ENCODE peak calls at places on chromosomes 5 and 9, in nine cellular contexts. One of them, this sample, is unnamed.

GRCh38 chr9:96383165-96383939 is at the start of gene SLC35D2:
- DNase-seq in fibroblast of pulmonary artery: peak
- DNase-seq in CD4-positive, alpha-beta T cell: no peak
- DNase-seq in AG08396: peak
- DNase-seq in activated CD8-positive, alpha-beta memory T cell treated with anti-CD3 and anti-CD28 coated beads for 48 hours: no peak
- DNase-seq in skeletal muscle cell: no peak
- DNase-seq in A172: peak
- DNase-seq in T-helper 1 cell: no peak
- DNase-seq in GDM1: no peak
- DNase-seq in this sample: peak

GRCh38 chr5:72166070-72166979 is 59.0 kb downstream of the MAP1B start:
- DNase-seq in fibroblast of pulmonary artery: peak
- DNase-seq in CD4-positive, alpha-beta T cell: no peak
- DNase-seq in AG08396: no peak
- DNase-seq in activated CD8-positive, alpha-beta memory T cell treated with anti-CD3 and anti-CD28 coated beads for 48 hours: no peak
- DNase-seq in skeletal muscle cell: no peak
- DNase-seq in A172: peak
- DNase-seq in T-helper 1 cell: no peak
- DNase-seq in GDM1: no peak
- DNase-seq in this sample: peak

GRCh38 chr9:4496497-4496896 is 6.2 kb downstream of the SLC1A1 start:
- DNase-seq in fibroblast of pulmonary artery: no peak
- DNase-seq in CD4-positive, alpha-beta T cell: no peak
- DNase-seq in AG08396: no peak
- DNase-seq in activated CD8-positive, alpha-beta memory T cell treated with anti-CD3 and anti-CD28 coated beads for 48 hours: no peak
- DNase-seq in skeletal muscle cell: no peak
- DNase-seq in A172: no peak
- DNase-seq in T-helper 1 cell: no peak
- DNase-seq in GDM1: no peak
- DNase-seq in this sample: no peak

GRCh38 chr5:54643679-54644078 is 126.1 kb downstream of the SNX18 start:
- DNase-seq in fibroblast of pulmonary artery: peak
- DNase-seq in CD4-positive, alpha-beta T cell: no peak
- DNase-seq in AG08396: peak
- DNase-seq in activated CD8-positive, alpha-beta memory T cell treated with anti-CD3 and anti-CD28 coated beads for 48 hours: no peak
- DNase-seq in skeletal muscle cell: peak
- DNase-seq in A172: peak
- DNase-seq in T-helper 1 cell: no peak
- DNase-seq in GDM1: no peak
- DNase-seq in this sample: no peak

GRCh38 chr9:31608413-31608812 is 776.0 kb upstream of the ACO1 start:
- DNase-seq in fibroblast of pulmonary artery: peak
- DNase-seq in CD4-positive, alpha-beta T cell: no peak
- DNase-seq in AG08396: no peak
- DNase-seq in activated CD8-positive, alpha-beta memory T cell treated with anti-CD3 and anti-CD28 coated beads for 48 hours: no peak
- DNase-seq in skeletal muscle cell: peak
- DNase-seq in A172: no peak
- DNase-seq in T-helper 1 cell: no peak
- DNase-seq in GDM1: no peak
- DNase-seq in this sample: no peak

GRCh38 chr9:35237303-35237702 is 75.5 kb downstream of the UNC13B start:
- DNase-seq in fibroblast of pulmonary artery: no peak
- DNase-seq in CD4-positive, alpha-beta T cell: no peak
- DNase-seq in AG08396: no peak
- DNase-seq in activated CD8-positive, alpha-beta memory T cell treated with anti-CD3 and anti-CD28 coated beads for 48 hours: no peak
- DNase-seq in skeletal muscle cell: no peak
- DNase-seq in A172: no peak
- DNase-seq in T-helper 1 cell: no peak
- DNase-seq in GDM1: no peak
- DNase-seq in this sample: peak

GRCh38 chr9:19471737-19472648 is 63.2 kb downstream of the ACER2 start:
- DNase-seq in fibroblast of pulmonary artery: peak
- DNase-seq in CD4-positive, alpha-beta T cell: peak
- DNase-seq in AG08396: peak
- DNase-seq in activated CD8-positive, alpha-beta memory T cell treated with anti-CD3 and anti-CD28 coated beads for 48 hours: peak
- DNase-seq in skeletal muscle cell: no peak
- DNase-seq in A172: peak
- DNase-seq in T-helper 1 cell: no peak
- DNase-seq in GDM1: peak
- DNase-seq in this sample: peak

GRCh38 chr9:107405511-107405910 is 84.1 kb downstream of the KLF4 start:
- DNase-seq in fibroblast of pulmonary artery: no peak
- DNase-seq in CD4-positive, alpha-beta T cell: no peak
- DNase-seq in AG08396: no peak
- DNase-seq in activated CD8-positive, alpha-beta memory T cell treated with anti-CD3 and anti-CD28 coated beads for 48 hours: no peak
- DNase-seq in skeletal muscle cell: no peak
- DNase-seq in A172: no peak
- DNase-seq in T-helper 1 cell: no peak
- DNase-seq in GDM1: no peak
- DNase-seq in this sample: no peak

GRCh38 chr9:95365766-95366165 is 48.3 kb upstream of the FANCC start:
- DNase-seq in fibroblast of pulmonary artery: no peak
- DNase-seq in CD4-positive, alpha-beta T cell: no peak
- DNase-seq in AG08396: no peak
- DNase-seq in activated CD8-positive, alpha-beta memory T cell treated with anti-CD3 and anti-CD28 coated beads for 48 hours: no peak
- DNase-seq in skeletal muscle cell: no peak
- DNase-seq in A172: no peak
- DNase-seq in T-helper 1 cell: no peak
- DNase-seq in GDM1: no peak
- DNase-seq in this sample: no peak

GRCh38 chr5:105640328-105640727 is 2030.4 kb downstream of the EFNA5 start:
- DNase-seq in fibroblast of pulmonary artery: no peak
- DNase-seq in CD4-positive, alpha-beta T cell: no peak
- DNase-seq in AG08396: no peak
- DNase-seq in activated CD8-positive, alpha-beta memory T cell treated with anti-CD3 and anti-CD28 coated beads for 48 hours: no peak
- DNase-seq in skeletal muscle cell: no peak
- DNase-seq in A172: no peak
- DNase-seq in T-helper 1 cell: no peak
- DNase-seq in GDM1: no peak
- DNase-seq in this sample: no peak

GRCh38 chr5:84290161-84290560 is 94.5 kb downstream of the EDIL3 start:
- DNase-seq in fibroblast of pulmonary artery: peak
- DNase-seq in CD4-positive, alpha-beta T cell: no peak
- DNase-seq in AG08396: no peak
- DNase-seq in activated CD8-positive, alpha-beta memory T cell treated with anti-CD3 and anti-CD28 coated beads for 48 hours: no peak
- DNase-seq in skeletal muscle cell: no peak
- DNase-seq in A172: peak
- DNase-seq in T-helper 1 cell: no peak
- DNase-seq in GDM1: no peak
- DNase-seq in this sample: no peak

GRCh38 chr5:137498301-137498735 is 808 bp downstream of the SPOCK1 start:
- DNase-seq in fibroblast of pulmonary artery: peak
- DNase-seq in CD4-positive, alpha-beta T cell: no peak
- DNase-seq in AG08396: peak
- DNase-seq in activated CD8-positive, alpha-beta memory T cell treated with anti-CD3 and anti-CD28 coated beads for 48 hours: no peak
- DNase-seq in skeletal muscle cell: no peak
- DNase-seq in A172: no peak
- DNase-seq in T-helper 1 cell: no peak
- DNase-seq in GDM1: no peak
- DNase-seq in this sample: peak

GRCh38 chr9:14215614-14216013 is 98.3 kb downstream of the NFIB start:
- DNase-seq in fibroblast of pulmonary artery: peak
- DNase-seq in CD4-positive, alpha-beta T cell: no peak
- DNase-seq in AG08396: no peak
- DNase-seq in activated CD8-positive, alpha-beta memory T cell treated with anti-CD3 and anti-CD28 coated beads for 48 hours: no peak
- DNase-seq in skeletal muscle cell: no peak
- DNase-seq in A172: no peak
- DNase-seq in T-helper 1 cell: no peak
- DNase-seq in GDM1: no peak
- DNase-seq in this sample: no peak

GRCh38 chr5:61274561-61274960 is 57.5 kb upstream of the ZSWIM6 start:
- DNase-seq in fibroblast of pulmonary artery: peak
- DNase-seq in CD4-positive, alpha-beta T cell: no peak
- DNase-seq in AG08396: no peak
- DNase-seq in activated CD8-positive, alpha-beta memory T cell treated with anti-CD3 and anti-CD28 coated beads for 48 hours: no peak
- DNase-seq in skeletal muscle cell: peak
- DNase-seq in A172: no peak
- DNase-seq in T-helper 1 cell: no peak
- DNase-seq in GDM1: no peak
- DNase-seq in this sample: no peak

GRCh38 chr9:121285835-121286687 is 18.1 kb downstream of the GSN start:
- DNase-seq in fibroblast of pulmonary artery: peak
- DNase-seq in CD4-positive, alpha-beta T cell: no peak
- DNase-seq in AG08396: peak
- DNase-seq in activated CD8-positive, alpha-beta memory T cell treated with anti-CD3 and anti-CD28 coated beads for 48 hours: no peak
- DNase-seq in skeletal muscle cell: peak
- DNase-seq in A172: peak
- DNase-seq in T-helper 1 cell: no peak
- DNase-seq in GDM1: peak
- DNase-seq in this sample: no peak

GRCh38 chr5:14240366-14240765 is 97.2 kb downstream of the TRIO start:
- DNase-seq in fibroblast of pulmonary artery: peak
- DNase-seq in CD4-positive, alpha-beta T cell: no peak
- DNase-seq in AG08396: no peak
- DNase-seq in activated CD8-positive, alpha-beta memory T cell treated with anti-CD3 and anti-CD28 coated beads for 48 hours: no peak
- DNase-seq in skeletal muscle cell: no peak
- DNase-seq in A172: no peak
- DNase-seq in T-helper 1 cell: no peak
- DNase-seq in GDM1: no peak
- DNase-seq in this sample: no peak

GRCh38 chr9:123329329-123329955 is 26.6 kb upstream of the CRB2 start:
- DNase-seq in fibroblast of pulmonary artery: no peak
- DNase-seq in CD4-positive, alpha-beta T cell: no peak
- DNase-seq in AG08396: no peak
- DNase-seq in activated CD8-positive, alpha-beta memory T cell treated with anti-CD3 and anti-CD28 coated beads for 48 hours: no peak
- DNase-seq in skeletal muscle cell: no peak
- DNase-seq in A172: peak
- DNase-seq in T-helper 1 cell: no peak
- DNase-seq in GDM1: no peak
- DNase-seq in this sample: peak

GRCh38 chr5:128854931-128855330 is 110.4 kb upstream of the SLC27A6 start:
- DNase-seq in fibroblast of pulmonary artery: no peak
- DNase-seq in CD4-positive, alpha-beta T cell: no peak
- DNase-seq in AG08396: no peak
- DNase-seq in activated CD8-positive, alpha-beta memory T cell treated with anti-CD3 and anti-CD28 coated beads for 48 hours: no peak
- DNase-seq in skeletal muscle cell: no peak
- DNase-seq in A172: no peak
- DNase-seq in T-helper 1 cell: no peak
- DNase-seq in GDM1: no peak
- DNase-seq in this sample: no peak

GRCh38 chr5:124021066-124021641 is 509.2 kb downstream of the CSNK1G3 start:
- DNase-seq in fibroblast of pulmonary artery: no peak
- DNase-seq in CD4-positive, alpha-beta T cell: no peak
- DNase-seq in AG08396: no peak
- DNase-seq in activated CD8-positive, alpha-beta memory T cell treated with anti-CD3 and anti-CD28 coated beads for 48 hours: no peak
- DNase-seq in skeletal muscle cell: no peak
- DNase-seq in A172: no peak
- DNase-seq in T-helper 1 cell: no peak
- DNase-seq in GDM1: no peak
- DNase-seq in this sample: no peak

GRCh38 chr9:137129089-137129455 is 9.9 kb upstream of the GRIN1 start:
- DNase-seq in fibroblast of pulmonary artery: peak
- DNase-seq in CD4-positive, alpha-beta T cell: no peak
- DNase-seq in AG08396: no peak
- DNase-seq in activated CD8-positive, alpha-beta memory T cell treated with anti-CD3 and anti-CD28 coated beads for 48 hours: no peak
- DNase-seq in skeletal muscle cell: no peak
- DNase-seq in A172: no peak
- DNase-seq in T-helper 1 cell: no peak
- DNase-seq in GDM1: no peak
- DNase-seq in this sample: no peak

GRCh38 chr9:97563458-97564135 is 62.1 kb downstream of the TMOD1 start:
- DNase-seq in fibroblast of pulmonary artery: no peak
- DNase-seq in CD4-positive, alpha-beta T cell: no peak
- DNase-seq in AG08396: no peak
- DNase-seq in activated CD8-positive, alpha-beta memory T cell treated with anti-CD3 and anti-CD28 coated beads for 48 hours: no peak
- DNase-seq in skeletal muscle cell: no peak
- DNase-seq in A172: peak
- DNase-seq in T-helper 1 cell: no peak
- DNase-seq in GDM1: no peak
- DNase-seq in this sample: no peak

GRCh38 chr9:114446036-114446435 is 58.3 kb upstream of the AKNA start:
- DNase-seq in fibroblast of pulmonary artery: peak
- DNase-seq in CD4-positive, alpha-beta T cell: no peak
- DNase-seq in AG08396: no peak
- DNase-seq in activated CD8-positive, alpha-beta memory T cell treated with anti-CD3 and anti-CD28 coated beads for 48 hours: no peak
- DNase-seq in skeletal muscle cell: peak
- DNase-seq in A172: peak
- DNase-seq in T-helper 1 cell: no peak
- DNase-seq in GDM1: no peak
- DNase-seq in this sample: no peak

GRCh38 chr5:159890141-159890540 is 26.1 kb upstream of the ADRA1B start:
- DNase-seq in fibroblast of pulmonary artery: no peak
- DNase-seq in CD4-positive, alpha-beta T cell: no peak
- DNase-seq in AG08396: no peak
- DNase-seq in activated CD8-positive, alpha-beta memory T cell treated with anti-CD3 and anti-CD28 coated beads for 48 hours: no peak
- DNase-seq in skeletal muscle cell: no peak
- DNase-seq in A172: no peak
- DNase-seq in T-helper 1 cell: no peak
- DNase-seq in GDM1: no peak
- DNase-seq in this sample: no peak

GRCh38 chr5:403995-404394 is 39.0 kb upstream of the EXOC3 start:
- DNase-seq in fibroblast of pulmonary artery: no peak
- DNase-seq in CD4-positive, alpha-beta T cell: no peak
- DNase-seq in AG08396: no peak
- DNase-seq in activated CD8-positive, alpha-beta memory T cell treated with anti-CD3 and anti-CD28 coated beads for 48 hours: no peak
- DNase-seq in skeletal muscle cell: no peak
- DNase-seq in A172: no peak
- DNase-seq in T-helper 1 cell: no peak
- DNase-seq in GDM1: no peak
- DNase-seq in this sample: no peak

GRCh38 chr5:17785774-17786173 is 151.5 kb downstream of the TAF11L14 start:
- DNase-seq in fibroblast of pulmonary artery: no peak
- DNase-seq in CD4-positive, alpha-beta T cell: no peak
- DNase-seq in AG08396: no peak
- DNase-seq in activated CD8-positive, alpha-beta memory T cell treated with anti-CD3 and anti-CD28 coated beads for 48 hours: no peak
- DNase-seq in skeletal muscle cell: no peak
- DNase-seq in A172: no peak
- DNase-seq in T-helper 1 cell: no peak
- DNase-seq in GDM1: no peak
- DNase-seq in this sample: no peak

GRCh38 chr5:59098743-59099142 is 515.9 kb downstream of the RAB3C start:
- DNase-seq in fibroblast of pulmonary artery: no peak
- DNase-seq in CD4-positive, alpha-beta T cell: no peak
- DNase-seq in AG08396: no peak
- DNase-seq in activated CD8-positive, alpha-beta memory T cell treated with anti-CD3 and anti-CD28 coated beads for 48 hours: no peak
- DNase-seq in skeletal muscle cell: no peak
- DNase-seq in A172: no peak
- DNase-seq in T-helper 1 cell: no peak
- DNase-seq in GDM1: no peak
- DNase-seq in this sample: no peak

GRCh38 chr5:180461303-180461702 is 32.9 kb upstream of the CNOT6 start:
- DNase-seq in fibroblast of pulmonary artery: no peak
- DNase-seq in CD4-positive, alpha-beta T cell: no peak
- DNase-seq in AG08396: no peak
- DNase-seq in activated CD8-positive, alpha-beta memory T cell treated with anti-CD3 and anti-CD28 coated beads for 48 hours: no peak
- DNase-seq in skeletal muscle cell: no peak
- DNase-seq in A172: no peak
- DNase-seq in T-helper 1 cell: no peak
- DNase-seq in GDM1: no peak
- DNase-seq in this sample: no peak

GRCh38 chr9:117541192-117541591 is 126.3 kb upstream of the ASTN2 start:
- DNase-seq in fibroblast of pulmonary artery: no peak
- DNase-seq in CD4-positive, alpha-beta T cell: no peak
- DNase-seq in AG08396: no peak
- DNase-seq in activated CD8-positive, alpha-beta memory T cell treated with anti-CD3 and anti-CD28 coated beads for 48 hours: no peak
- DNase-seq in skeletal muscle cell: no peak
- DNase-seq in A172: no peak
- DNase-seq in T-helper 1 cell: no peak
- DNase-seq in GDM1: no peak
- DNase-seq in this sample: no peak

GRCh38 chr9:129381481-129381957 is 203.5 kb upstream of the IER5L start:
- DNase-seq in fibroblast of pulmonary artery: no peak
- DNase-seq in CD4-positive, alpha-beta T cell: no peak
- DNase-seq in AG08396: no peak
- DNase-seq in activated CD8-positive, alpha-beta memory T cell treated with anti-CD3 and anti-CD28 coated beads for 48 hours: no peak
- DNase-seq in skeletal muscle cell: no peak
- DNase-seq in A172: no peak
- DNase-seq in T-helper 1 cell: no peak
- DNase-seq in GDM1: no peak
- DNase-seq in this sample: no peak

GRCh38 chr9:32177389-32177788 is 207.1 kb upstream of the ACO1 start:
- DNase-seq in fibroblast of pulmonary artery: no peak
- DNase-seq in CD4-positive, alpha-beta T cell: no peak
- DNase-seq in AG08396: no peak
- DNase-seq in activated CD8-positive, alpha-beta memory T cell treated with anti-CD3 and anti-CD28 coated beads for 48 hours: no peak
- DNase-seq in skeletal muscle cell: no peak
- DNase-seq in A172: no peak
- DNase-seq in T-helper 1 cell: no peak
- DNase-seq in GDM1: no peak
- DNase-seq in this sample: no peak

GRCh38 chr9:98372077-98372812 is 116.8 kb upstream of the TBC1D2 start:
- DNase-seq in fibroblast of pulmonary artery: no peak
- DNase-seq in CD4-positive, alpha-beta T cell: no peak
- DNase-seq in AG08396: no peak
- DNase-seq in activated CD8-positive, alpha-beta memory T cell treated with anti-CD3 and anti-CD28 coated beads for 48 hours: no peak
- DNase-seq in skeletal muscle cell: no peak
- DNase-seq in A172: no peak
- DNase-seq in T-helper 1 cell: no peak
- DNase-seq in GDM1: no peak
- DNase-seq in this sample: no peak

This sample was measured in NCI-H345.